ENCODE peak calls at places on chromosomes 4 and X, in eight cellular contexts. X is activated naive CD4-positive, alpha-beta T cell; E is erythroblast; N is NCI-H460; S is heart left ventricle; H is MM.1S; J is T-helper 1 cell; T is pancreas. R is an unnamed sample.

GRCh38 chrX:41739871-41740270 is 15.9 kb downstream of the GPR82 start:
- DNase-seq in S (no peak), E (no peak), H (no peak), T (no peak), X (no peak), N (no peak), J (no peak), R (no peak)

GRCh38 chr4:162149644-162150043 is 14.2 kb downstream of the FSTL5 start:
- DNase-seq in S (no peak), X (no peak), J (no peak), T (no peak), H (peak), N (no peak), E (no peak), R (no peak)

GRCh38 chr4:120918788-120919187 is 3.7 kb downstream of the PRDM5 start:
- DNase-seq in H (no peak), N (no peak), S (peak), T (peak), J (no peak), X (no peak), E (no peak), R (no peak)

GRCh38 chr4:48651869-48652447 is 128.1 kb downstream of the FRYL start:
- DNase-seq in H (no peak), J (no peak), E (no peak), T (no peak), S (no peak), X (no peak), N (no peak), R (no peak)

GRCh38 chr4:75547647-75548387 is 8.0 kb upstream of the ODAPH start:
- DNase-seq in N (no peak), J (no peak), E (no peak), X (no peak), T (no peak), H (peak), S (peak), R (no peak)

GRCh38 chrX:97797076-97797475 is 913.4 kb downstream of the RPA4 start:
- DNase-seq in E (no peak), S (no peak), T (no peak), H (no peak), X (no peak), J (no peak), N (no peak), R (no peak)

GRCh38 chrX:68978211-68978780 is 149.5 kb downstream of the EFNB1 start:
- DNase-seq in H (no peak), N (no peak), E (no peak), J (no peak), X (no peak), T (no peak), S (no peak), R (no peak)

GRCh38 chr4:1051472-1051871 is 40.0 kb downstream of the FGFRL1 start:
- DNase-seq in H (no peak), N (no peak), T (no peak), S (no peak), X (no peak), J (no peak), E (no peak), R (no peak)

GRCh38 chr4:148376151-148376550 is 66.1 kb downstream of the NR3C2 start:
- DNase-seq in J (peak), T (peak), E (no peak), X (peak), S (peak), H (peak), N (peak), R (no peak)

GRCh38 chr4:24794111-24794860 is 1.1 kb upstream of the SOD3 start:
- DNase-seq in N (no peak), T (peak), S (peak), E (no peak), J (no peak), H (no peak), X (no peak), R (peak)

GRCh38 chr4:176001171-176002006 is 64.3 kb upstream of the WDR17 start:
- DNase-seq in E (no peak), J (no peak), H (no peak), N (peak), X (no peak), S (no peak), T (no peak), R (no peak)

GRCh38 chrX:41558531-41558930 is 111.4 kb downstream of the NYX start:
- DNase-seq in T (no peak), J (no peak), E (peak), N (peak), H (peak), X (no peak), S (no peak), R (no peak)

GRCh38 chr4:38034986-38035882 is 75.0 kb downstream of the PTTG2 start:
- DNase-seq in X (no peak), N (peak), T (no peak), S (no peak), H (peak), J (no peak), E (peak), R (no peak)

GRCh38 chrX:82813671-82814078 is 694.4 kb upstream of the POU3F4 start:
- DNase-seq in J (no peak), H (no peak), T (no peak), S (no peak), X (no peak), E (no peak), N (peak), R (no peak)

GRCh38 chr4:106898621-106899230 is 137.4 kb downstream of the DKK2 start:
- DNase-seq in J (no peak), N (peak), S (no peak), T (no peak), X (no peak), H (peak), E (peak), R (no peak)

GRCh38 chr4:141922224-141922623 is 285.8 kb downstream of the IL15 start:
- DNase-seq in S (no peak), H (no peak), X (no peak), N (no peak), J (no peak), T (no peak), E (peak), R (no peak)

GRCh38 chr4:71050809-71051208 is 57.4 kb downstream of the DCK start:
- DNase-seq in H (no peak), T (no peak), X (no peak), J (no peak), S (no peak), E (no peak), N (no peak), R (no peak)

GRCh38 chrX:24777660-24778059 is 83.9 kb downstream of the POLA1 start:
- DNase-seq in X (no peak), S (no peak), J (no peak), N (no peak), E (no peak), H (peak), T (no peak), R (no peak)

GRCh38 chr4:138972956-138973819 is 42.4 kb upstream of the NOCT start:
- DNase-seq in S (no peak), T (no peak), J (no peak), H (no peak), X (no peak), N (no peak), E (no peak), R (no peak)

GRCh38 chr4:185780472-185780871 is 31.5 kb downstream of the SORBS2 start:
- DNase-seq in S (no peak), H (no peak), N (no peak), T (no peak), J (no peak), X (no peak), E (no peak), R (no peak)

GRCh38 chr4:10575414-10575813 is 109.2 kb downstream of the CLNK start:
- DNase-seq in H (no peak), S (no peak), T (no peak), N (no peak), X (no peak), E (no peak), J (no peak), R (peak)